ENCODE peak calls at places on chromosomes 3 and 15, in four cellular contexts. One of them, this sample, is unnamed. For H3K79me2, the result is how much of the 10 kb centered on the place peaks cover.

GRCh38 chr15:73009306-73010091 is 42.8 kb upstream of the NEO1 start:
- DNase-seq in trophoblast cell: no peak
- DNase-seq in H9: no peak
- DNase-seq in H1: no peak
- DNase-seq in this sample: no peak

GRCh38 chr3:56812749-56813655 is 11.3 kb upstream of the ARHGEF3 start:
- DNase-seq in H9: no peak
- DNase-seq in H1: no peak
- DNase-seq in trophoblast cell: no peak
- DNase-seq in this sample: no peak

GRCh38 chr15:84594617-84595290 is 6.1 kb upstream of the ZSCAN2 start:
- DNase-seq in H1: no peak
- DNase-seq in H9: no peak
- DNase-seq in trophoblast cell: no peak
- DNase-seq in this sample: no peak

GRCh38 chr15:82047493-82048446 is 2.0 kb upstream of the MEX3B start:
- DNase-seq in trophoblast cell: peak
- DNase-seq in H1: no peak
- DNase-seq in H9: peak
- DNase-seq in this sample: peak

GRCh38 chr15:81492303-81492702 is 118.3 kb upstream of the TMC3 start:
- DNase-seq in trophoblast cell: no peak
- DNase-seq in H9: no peak
- DNase-seq in H1: no peak
- DNase-seq in this sample: no peak

GRCh38 chr15:59994855-59995557 is 9.1 kb upstream of the FOXB1 start:
- DNase-seq in trophoblast cell: no peak
- DNase-seq in H9: peak
- DNase-seq in H1: no peak
- DNase-seq in this sample: peak

GRCh38 chr3:12489832-12490231 is 5.6 kb downstream of the TSEN2 start:
- DNase-seq in H1: no peak
- DNase-seq in H9: no peak
- DNase-seq in trophoblast cell: no peak
- DNase-seq in this sample: peak

GRCh38 chr3:176521531-176522175 is 675.6 kb downstream of the TBL1XR1 start:
- DNase-seq in trophoblast cell: peak
- DNase-seq in H9: no peak
- DNase-seq in H1: no peak
- DNase-seq in this sample: peak

GRCh38 chr3:136960838-136961836 is 3.4 kb downstream of the IL20RB start:
- DNase-seq in H9: no peak
- DNase-seq in trophoblast cell: peak
- DNase-seq in H1: no peak
- DNase-seq in this sample: peak

GRCh38 chr3:57966823-57967222 is 41.4 kb upstream of the FLNB start:
- DNase-seq in trophoblast cell: no peak
- DNase-seq in H9: no peak
- DNase-seq in H1: no peak
- DNase-seq in this sample: no peak
- H2BK120ac ChIP-seq in trophoblast cell: no peak
- H2BK120ac ChIP-seq in H9: no peak
- H2BK120ac ChIP-seq in H1: no peak
- H2BK120ac ChIP-seq in this sample: no peak

GRCh38 chr3:129689036-129689435 is 82.6 kb upstream of the PLXND1 start:
- DNase-seq in trophoblast cell: no peak
- DNase-seq in H9: no peak
- DNase-seq in H1: no peak
- DNase-seq in this sample: no peak

GRCh38 chr3:129688310-129688895 is 81.9 kb upstream of the PLXND1 start:
- DNase-seq in trophoblast cell: no peak
- DNase-seq in H1: peak
- DNase-seq in H9: peak
- DNase-seq in this sample: peak

GRCh38 chr3:129690963-129691362 is 84.5 kb upstream of the PLXND1 start:
- DNase-seq in H9: no peak
- DNase-seq in trophoblast cell: no peak
- DNase-seq in H1: no peak
- DNase-seq in this sample: no peak

GRCh38 chr3:129692743-129693142 is 86.3 kb upstream of the PLXND1 start:
- DNase-seq in H1: no peak
- DNase-seq in trophoblast cell: no peak
- DNase-seq in H9: no peak
- DNase-seq in this sample: no peak

GRCh38 chr3:129690406-129690805 is 83.9 kb upstream of the PLXND1 start:
- DNase-seq in H1: no peak
- DNase-seq in trophoblast cell: peak
- DNase-seq in H9: peak
- DNase-seq in this sample: peak
- H3K79me2 ChIP-seq in H1: under half
- H3K79me2 ChIP-seq in trophoblast cell: under half
- H3K79me2 ChIP-seq in H9: under half
- H3K79me2 ChIP-seq in this sample: under half

DNA sequence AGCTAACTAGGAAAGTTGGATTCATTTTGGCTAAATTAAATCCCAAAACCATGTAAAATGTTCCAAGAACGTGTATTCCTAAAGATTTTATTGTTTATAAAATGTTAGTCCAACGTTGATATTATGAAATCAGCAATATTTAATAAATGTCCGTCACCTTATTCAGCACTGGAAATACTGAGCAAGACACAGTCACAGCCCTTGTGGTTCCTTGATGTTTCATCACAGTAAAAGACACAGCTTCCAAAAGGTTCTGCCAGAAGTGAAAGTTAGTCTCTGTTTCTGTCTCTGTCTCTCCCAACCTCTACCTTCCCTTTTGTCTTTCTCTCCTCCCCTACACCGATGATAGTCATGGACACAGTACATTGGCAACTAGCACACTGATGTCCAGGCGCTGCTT is 82.2 kb upstream of the BOC start:
- DNase-seq in H1: no peak
- DNase-seq in trophoblast cell: no peak
- DNase-seq in H9: no peak
- DNase-seq in this sample: no peak
- H3K27ac ChIP-seq in H1: no peak
- H3K27ac ChIP-seq in trophoblast cell: no peak
- H3K27ac ChIP-seq in H9: no peak
- H3K27ac ChIP-seq in this sample: no peak

DNA sequence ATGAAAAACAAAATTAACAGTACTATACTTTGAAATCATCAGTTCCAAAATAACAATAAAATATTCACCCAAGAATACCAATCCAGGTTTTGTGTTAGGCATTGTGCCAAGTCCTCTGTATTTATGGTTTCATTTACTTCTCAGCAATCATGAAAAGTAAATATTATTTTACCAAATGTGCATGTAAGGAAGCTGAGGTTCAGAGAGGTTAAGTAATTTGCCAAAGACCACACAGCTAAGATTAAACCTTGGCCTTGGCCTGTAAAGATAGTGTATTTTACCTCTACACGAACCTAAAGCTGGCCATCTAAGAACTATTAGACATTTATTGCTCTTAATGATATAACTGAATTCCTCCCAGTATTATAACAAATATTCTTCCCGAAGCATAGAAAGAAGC is 124.4 kb upstream of the SLC2A2 start:
- DNase-seq in H1: no peak
- DNase-seq in trophoblast cell: no peak
- DNase-seq in H9: no peak
- DNase-seq in this sample: no peak
- H2BK120ac ChIP-seq in H1: no peak
- H2BK120ac ChIP-seq in trophoblast cell: no peak
- H2BK120ac ChIP-seq in H9: no peak
- H2BK120ac ChIP-seq in this sample: no peak

DNA sequence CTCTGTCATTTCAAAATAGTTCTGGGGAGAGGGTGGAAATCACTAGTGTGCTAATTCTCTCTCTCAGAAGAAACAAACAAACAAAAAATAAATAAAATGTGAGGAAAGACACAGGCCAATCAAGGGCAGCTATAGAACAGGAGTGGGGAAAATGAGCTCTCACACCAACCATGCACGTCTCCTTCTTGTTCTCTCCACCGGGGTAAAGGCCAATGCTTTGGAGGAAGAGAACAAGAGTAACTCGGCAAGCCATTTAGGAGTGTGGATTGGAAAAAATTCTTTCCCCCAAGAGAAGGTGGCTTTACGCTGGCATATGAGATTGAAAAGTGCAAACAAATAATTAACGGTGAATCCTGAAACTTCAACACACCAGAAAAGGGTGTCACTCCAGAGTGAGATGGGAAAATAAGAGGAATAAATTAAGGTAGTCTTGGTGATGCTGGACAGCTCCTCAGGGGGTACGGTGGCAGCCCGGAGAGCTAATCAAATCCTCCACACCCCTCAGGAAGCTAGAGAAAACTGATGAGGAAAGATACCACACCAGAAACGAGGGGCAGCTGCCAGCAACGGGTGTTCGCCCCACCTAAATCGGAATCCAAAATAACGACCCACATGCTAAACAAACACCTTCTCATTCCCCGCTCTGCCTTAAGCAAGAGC is 88.0 kb downstream of the RFTN1 start:
- DNase-seq in H1: no peak
- DNase-seq in trophoblast cell: no peak
- DNase-seq in H9: no peak
- DNase-seq in this sample: no peak
- H3K79me2 ChIP-seq in H1: under half
- H3K79me2 ChIP-seq in trophoblast cell: under half
- H3K79me2 ChIP-seq in H9: under half
- H3K79me2 ChIP-seq in this sample: under half

This sample was measured in mesendoderm.